ENCODE peak calls at places on chromosomes 16 and 17, in six cellular contexts. G is MG63; Z is left cardiac atrium; Y is activated effector memory CD4-positive, alpha-beta T cell treated with anti-CD3 and anti-CD28 coated beads, Interleukin-2, amount 50 U/mL, for 16 hours; F is SJCRH30; L is HuH-7. D is an unnamed sample.

GRCh38 chr16:72722552-72722951 is 325.4 kb downstream of the ZFHX3 start:
- DNase-seq in L (no peak), Z (no peak), Y (no peak), G (no peak), F (no peak), D (peak)

GRCh38 chr17:47687748-47688147 is 6.2 kb upstream of the TBKBP1 start:
- DNase-seq in G (peak), L (peak), Z (no peak), F (no peak), Y (peak), D (no peak)

GRCh38 chr17:50630524-50631194 is 4.0 kb upstream of the ABCC3 start:
- DNase-seq in Z (no peak), G (peak), F (peak), L (peak), Y (peak), D (no peak)

GRCh38 chr16:5001571-5001970 is 32.2 kb downstream of the NAGPA start:
- DNase-seq in F (no peak), Y (no peak), G (no peak), Z (no peak), L (no peak), D (no peak)

GRCh38 chr17:58092797-58093385 is 9.7 kb downstream of the DYNLL2 start:
- DNase-seq in F (no peak), Y (no peak), G (no peak), L (no peak), Z (no peak), D (no peak)

GRCh38 chr16:4850211-4850610 is 2.9 kb downstream of the UBN1 start:
- DNase-seq in F (no peak), G (no peak), Y (no peak), Z (no peak), L (no peak), D (no peak)

GRCh38 chr16:61500851-61501250 is 535.4 kb downstream of the CDH8 start:
- DNase-seq in L (no peak), Y (no peak), Z (no peak), F (no peak), G (no peak), D (no peak)

GRCh38 chr17:17628388-17629008 is 37.0 kb upstream of the PEMT start:
- DNase-seq in Y (peak), G (no peak), Z (no peak), F (peak), L (no peak), D (no peak)

GRCh38 chr16:23301251-23302044 is 654 bp upstream of the SCNN1B start:
- DNase-seq in G (no peak), F (no peak), Z (no peak), Y (no peak), L (no peak), D (no peak)

GRCh38 chr17:60139438-60140285 is 10.1 kb upstream of the CA4 start:
- DNase-seq in G (peak), Z (peak), F (peak), Y (peak), L (peak), D (no peak)

GRCh38 chr17:64240261-64240740 is 22.8 kb downstream of the TEX2 start:
- DNase-seq in Y (no peak), G (no peak), F (no peak), Z (peak), L (no peak), D (no peak)

GRCh38 chr16:57757326-57757786 is 21.8 kb downstream of the KATNB1 start:
- DNase-seq in F (peak), G (peak), L (peak), Y (peak), Z (peak), D (peak)

GRCh38 chr16:2799852-2800226 is 1.6 kb downstream of the PRSS41 start:
- DNase-seq in G (no peak), Z (no peak), L (no peak), Y (no peak), F (no peak), D (no peak)

GRCh38 chr17:64019486-64020067 is 856 bp downstream of the ICAM2 start:
- DNase-seq in L (no peak), Y (no peak), Z (no peak), F (no peak), G (no peak), D (no peak)

GRCh38 chr16:49744244-49744976 is 111.5 kb downstream of the ZNF423 start:
- DNase-seq in G (no peak), Z (no peak), F (no peak), Y (no peak), L (no peak), D (no peak)

GRCh38 chr17:17937958-17938357 is 34.2 kb downstream of the TOM1L2 start:
- DNase-seq in L (no peak), Z (no peak), Y (no peak), F (no peak), G (no peak), D (no peak)

GRCh38 chr16:25343976-25344375 is 86.3 kb upstream of the ZKSCAN2 start:
- DNase-seq in G (no peak), F (no peak), Z (no peak), Y (no peak), L (no peak), D (no peak)

GRCh38 chr17:7466644-7467341 is 12.6 kb downstream of the ZBTB4 start:
- DNase-seq in Z (peak), L (no peak), Y (no peak), F (no peak), G (peak), D (no peak)

GRCh38 chr17:7404737-7405412 is 978 bp upstream of the TMEM256 start:
- DNase-seq in Z (peak), L (no peak), Y (peak), F (no peak), G (no peak), D (no peak)

GRCh38 chr17:50558955-50559614 is 1.4 kb upstream of the CACNA1G start:
- DNase-seq in Y (peak), G (no peak), F (no peak), L (no peak), Z (no peak), D (no peak)

GRCh38 chr17:51161541-51161940 is 4.7 kb upstream of the NME2 start:
- DNase-seq in Y (no peak), L (no peak), Z (no peak), F (no peak), G (no peak), D (no peak)

GRCh38 chr16:87404764-87405625 is 12.9 kb downstream of the MAP1LC3B start:
- DNase-seq in Z (no peak), Y (no peak), G (no peak), L (no peak), F (no peak), D (no peak)

GRCh38 chr17:40432864-40433528 is 10.3 kb upstream of the IGFBP4 start:
- DNase-seq in F (no peak), Z (no peak), L (no peak), G (peak), Y (peak), D (no peak)

GRCh38 chr17:79760197-79760906 is 17.6 kb upstream of the CBX2 start:
- DNase-seq in F (peak), G (no peak), L (no peak), Y (no peak), Z (no peak), D (no peak)

GRCh38 chr17:5676012-5676411 is 91.7 kb upstream of the NLRP1 start:
- DNase-seq in G (no peak), Z (no peak), F (no peak), Y (no peak), L (no peak), D (no peak)

GRCh38 chr17:333626-334396 is 18.8 kb downstream of the RPH3AL start:
- DNase-seq in L (no peak), F (peak), Z (peak), G (no peak), Y (peak), D (no peak)

GRCh38 chr17:41539071-41539492 is 11.0 kb upstream of the KRT19 start:
- DNase-seq in Z (no peak), F (no peak), L (no peak), G (peak), Y (no peak), D (no peak)

GRCh38 chr17:78337244-78338109 is 22.4 kb downstream of the SOCS3 start:
- DNase-seq in L (no peak), G (no peak), F (no peak), Y (no peak), Z (no peak), D (no peak)

GRCh38 chr16:3590736-3591435 is 13.7 kb upstream of the NLRC3 start:
- DNase-seq in Z (no peak), F (no peak), L (no peak), G (no peak), Y (no peak), D (no peak)

GRCh38 chr16:75415169-75415908 is 18.0 kb downstream of the CFDP1 start:
- DNase-seq in L (no peak), G (no peak), Y (no peak), Z (no peak), F (no peak), D (no peak)

GRCh38 chr17:47789611-47790520 is 31.7 kb downstream of the OSBPL7 start:
- DNase-seq in Y (peak), F (no peak), L (peak), G (peak), Z (peak), D (peak)

GRCh38 chr17:77208217-77208808 is 67.5 kb downstream of the SEC14L1 start:
- DNase-seq in F (no peak), Z (no peak), Y (peak), G (peak), L (peak), D (no peak)

GRCh38 chr16:55825115-55825728 is 7.7 kb downstream of the CES1 start:
- DNase-seq in F (no peak), Z (no peak), G (no peak), Y (no peak), L (no peak), D (no peak)

D was measured in NCI-H2107.